ENCODE peak calls at places on chromosome 5, in nine cellular contexts. O, Q, C, P, W, T, K, H and A are unnamed samples.

GRCh38 chr5:39376293-39376714 is 12.0 kb upstream of the C9 start:
- DNase-seq in K (peak), W (no peak), T (peak), P (no peak), H (peak), O (peak), C (no peak), Q (peak), A (peak)

GRCh38 chr5:150085950-150086715 is at the start of gene CSF1R:
- DNase-seq in P (no peak), O (no peak), W (no peak), Q (no peak), K (no peak), T (no peak), H (no peak), C (no peak), A (no peak)

GRCh38 chr5:53017383-53017782 is 28.2 kb downstream of the ITGA2 start:
- DNase-seq in C (no peak), O (no peak), P (no peak), W (no peak), Q (no peak), T (no peak), H (no peak), K (no peak), A (no peak)

GRCh38 chr5:130116431-130116830 is 212.2 kb downstream of the CHSY3 start:
- DNase-seq in W (no peak), H (peak), Q (no peak), T (peak), O (no peak), P (no peak), C (no peak), K (peak), A (no peak)

GRCh38 chr5:167255931-167256330 is 1035.5 kb upstream of the WWC1 start:
- DNase-seq in K (no peak), Q (peak), P (no peak), O (no peak), H (no peak), C (no peak), W (no peak), T (no peak), A (no peak)

GRCh38 chr5:34848230-34848629 is 9.3 kb downstream of the TTC23L start:
- DNase-seq in O (no peak), P (no peak), T (no peak), H (no peak), W (no peak), C (no peak), Q (no peak), K (no peak), A (no peak)

GRCh38 chr5:152560508-152561137 is 155.5 kb upstream of the NMUR2 start:
- DNase-seq in O (peak), T (peak), H (peak), C (no peak), W (peak), Q (peak), P (peak), K (peak), A (peak)

GRCh38 chr5:157915638-157916037 is 56.7 kb upstream of the CLINT1 start:
- DNase-seq in P (peak), Q (peak), H (peak), W (no peak), K (peak), T (peak), O (no peak), C (no peak), A (peak)

GRCh38 chr5:157046041-157046440 is 12.9 kb downstream of the HAVCR1 start:
- DNase-seq in Q (peak), C (no peak), O (no peak), P (peak), H (no peak), W (peak), K (no peak), T (no peak), A (peak)

GRCh38 chr5:171956314-171956713 is 50.1 kb downstream of the FBXW11 start:
- DNase-seq in Q (no peak), O (no peak), P (no peak), H (no peak), K (no peak), T (no peak), W (no peak), C (no peak), A (no peak)
- TF ChIP-seq CTCF in Q (no peak), O (no peak), P (no peak), H (no peak), K (no peak), T (no peak), W (no peak), C (no peak), A (no peak)

GRCh38 chr5:168268949-168269943 is 22.2 kb upstream of the WWC1 start:
- DNase-seq in Q (peak), O (peak), C (peak), H (peak), P (peak), W (peak), K (peak), T (peak), A (peak)
- TF ChIP-seq CTCF in Q (peak), O (peak), C (peak), H (peak), P (peak), W (peak), K (peak), T (peak), A (peak)

GRCh38 chr5:169647566-169647965 is 10.5 kb downstream of the DOCK2 start:
- DNase-seq in T (no peak), W (no peak), K (no peak), O (no peak), Q (no peak), H (no peak), P (no peak), C (no peak), A (no peak)
- TF ChIP-seq CTCF in T (no peak), W (no peak), K (no peak), O (no peak), Q (no peak), H (no peak), P (no peak), C (no peak), A (no peak)

DNA sequence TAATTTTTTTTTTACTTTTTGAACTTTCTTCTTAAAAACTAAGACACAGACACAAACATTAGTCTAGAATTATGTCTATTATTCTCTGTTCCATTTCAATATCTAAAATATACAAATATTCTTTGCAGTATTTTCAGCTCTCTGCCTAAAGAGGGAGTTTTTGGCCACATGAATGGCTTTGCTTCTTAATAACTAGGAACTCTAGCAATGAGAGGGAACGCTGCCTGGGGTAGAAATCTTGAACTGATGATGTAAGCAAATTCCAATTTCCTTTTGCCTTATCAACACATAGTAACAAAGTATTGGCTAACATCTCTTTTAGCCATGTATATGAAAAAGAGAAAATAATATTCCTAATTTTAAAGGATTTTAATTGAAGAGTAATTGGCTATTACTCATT is 51.9 kb downstream of the SLC25A46 start:
- DNase-seq in P (no peak), K (no peak), H (peak), C (no peak), W (peak), Q (peak), O (peak), T (peak), A (peak)
- TF ChIP-seq CTCF in P (no peak), K (no peak), H (peak), C (no peak), W (no peak), Q (peak), O (peak), T (peak), A (peak)

GRCh38 chr5:128081111-128081865 is 2.3 kb upstream of the SLC12A2 start:
- DNase-seq in W (no peak), H (no peak), O (peak), T (peak), Q (peak), K (no peak), P (no peak), C (no peak), A (peak)
- TF ChIP-seq CTCF in W (peak), H (peak), O (peak), T (peak), Q (peak), K (peak), P (peak), C (no peak), A (peak)

GRCh38 chr5:65213921-65214525 is 267.7 kb downstream of the ADAMTS6 start:
- DNase-seq in Q (peak), O (peak), H (peak), C (no peak), T (peak), K (no peak), W (no peak), P (no peak), A (peak)
- TF ChIP-seq CTCF in Q (peak), O (peak), H (peak), C (no peak), T (peak), K (peak), W (peak), P (peak), A (peak)

GRCh38 chr5:142717582-142718215 is 31.8 kb upstream of the FGF1 start:
- DNase-seq in K (peak), O (peak), T (peak), C (no peak), W (peak), H (peak), Q (peak), P (no peak), A (peak)
- TF ChIP-seq CTCF in K (peak), O (peak), T (peak), C (no peak), W (peak), H (peak), Q (peak), P (peak), A (peak)